ENCODE peak calls at places on chromosomes 11 and 22, in four cellular contexts. N is GM23248, Z is mammary epithelial cell, Q is H9. O is an unnamed sample.
A peak's percentile ranks its signal among the peaks of the same experiment; 100 is the strongest.

GRCh38 chr22:35900483-35901168 is 128.0 kb downstream of the RBFOX2 start:
- DNase-seq in N (peak; percentile 77), Z (peak; percentile 95), Q (no peak), O (no peak)

GRCh38 chr22:48305726-48306235 is 1521.9 kb downstream of the BRD1 start:
- DNase-seq in N (no peak), Z (no peak), Q (no peak), O (no peak)

GRCh38 chr11:2566223-2567025 is 121.6 kb downstream of the KCNQ1 start:
- DNase-seq in N (no peak), Z (no peak), Q (no peak), O (no peak)

GRCh38 chr22:25898707-25899365 is 156.8 kb downstream of the MYO18B start:
- DNase-seq in N (no peak), Z (no peak), Q (peak; percentile 51), O (peak; percentile 14)

GRCh38 chr22:45292675-45293402 is 8.1 kb downstream of the UPK3A start:
- DNase-seq in N (no peak), Z (no peak), Q (no peak), O (no peak)

GRCh38 chr22:32475428-32476010 is 908 bp downstream of the FBXO7 start:
- DNase-seq in N (peak; percentile 78), Z (no peak), Q (peak; percentile 32), O (peak; percentile 50)

GRCh38 chr22:28146401-28147304 is 227.6 kb upstream of the PITPNB start:
- DNase-seq in N (peak; percentile 15), Z (no peak), Q (no peak), O (no peak)

GRCh38 chr11:47248304-47248663 is 330 bp downstream of the ACP2 start:
- DNase-seq in N (peak; percentile 76), Z (peak; percentile 45), Q (no peak), O (no peak)

GRCh38 chr11:128718064-128718463 is 24.2 kb downstream of the FLI1 start:
- DNase-seq in N (no peak), Z (no peak), Q (no peak), O (no peak)

GRCh38 chr11:50170115-50170514 is 137.4 kb downstream of the OR4C45 start:
- DNase-seq in N (no peak), Z (no peak), Q (no peak), O (no peak)

GRCh38 chr22:40215266-40215665 is 37.5 kb downstream of the TNRC6B start:
- DNase-seq in N (no peak), Z (no peak), Q (peak; percentile 22), O (no peak)

GRCh38 chr11:29029452-29029851 is 921.3 kb downstream of the METTL15 start:
- DNase-seq in N (peak; percentile 27), Z (no peak), Q (no peak), O (no peak)

GRCh38 chr11:48052183-48053040 is 72.1 kb downstream of the PTPRJ start:
- DNase-seq in N (peak; percentile 66), Z (peak; percentile 39), Q (peak; percentile 65), O (peak; percentile 61)

GRCh38 chr22:24728790-24729637 is 45.5 kb downstream of the PIWIL3 start:
- DNase-seq in N (no peak), Z (no peak), Q (no peak), O (peak; percentile 67)

GRCh38 chr22:50313600-50313999 is 6.2 kb upstream of the PLXNB2 start:
- DNase-seq in N (no peak), Z (no peak), Q (no peak), O (peak; percentile 3)

GRCh38 chr11:130599073-130599654 is 150.7 kb downstream of the ADAMTS15 start:
- DNase-seq in N (peak; percentile 45), Z (no peak), Q (no peak), O (peak; percentile 51)

GRCh38 chr11:106786251-106786650 is 232.0 kb downstream of the GUCY1A2 start:
- DNase-seq in N (peak; percentile 39), Z (no peak), Q (no peak), O (no peak)

GRCh38 chr11:19873730-19874129 is 161.1 kb downstream of the NAV2 start:
- DNase-seq in N (no peak), Z (no peak), Q (no peak), O (no peak)

GRCh38 chr22:31938258-31938657 is 6.1 kb upstream of the YWHAH start:
- DNase-seq in N (no peak), Z (no peak), Q (no peak), O (no peak)

GRCh38 chr11:94477644-94478043 is 16.0 kb downstream of the MRE11 start:
- DNase-seq in N (no peak), Z (no peak), Q (no peak), O (no peak)

GRCh38 chr11:97683733-97684132 is 1293.9 kb downstream of the JRKL start:
- DNase-seq in N (no peak), Z (peak; percentile 56), Q (peak; percentile 80), O (peak; percentile 18)

GRCh38 chr11:134025086-134025437 is 43.8 kb upstream of the JAM3 start:
- DNase-seq in N (no peak), Z (no peak), Q (no peak), O (no peak)

GRCh38 chr11:29518389-29519174 is 498.2 kb downstream of the KCNA4 start:
- DNase-seq in N (no peak), Z (peak; percentile 50), Q (peak; percentile 47), O (peak; percentile 50)

GRCh38 chr22:35633520-35633919 is 14.7 kb upstream of the APOL6 start:
- DNase-seq in N (no peak), Z (no peak), Q (no peak), O (no peak)

GRCh38 chr11:9990221-9990973 is 303.6 kb downstream of the SBF2 start:
- DNase-seq in N (peak; percentile 64), Z (no peak), Q (no peak), O (no peak)

GRCh38 chr11:8127442-8127841 is 41.4 kb downstream of the RIC3 start:
- DNase-seq in N (no peak), Z (no peak), Q (no peak), O (no peak)
- H2AFZ ChIP-seq in N (no peak overlapping the region), Z (no peak overlapping the region), Q (no peak overlapping the region), O (no peak overlapping the region)

GRCh38 chr11:61335355-61335710 is 2.3 kb downstream of the TKFC start:
- DNase-seq in N (no peak), Z (no peak), Q (no peak), O (no peak)
- H2AFZ ChIP-seq in N (no peak overlapping the region), Z (peak overlapping the region; percentile 36), Q (no peak overlapping the region), O (no peak overlapping the region)

DNA sequence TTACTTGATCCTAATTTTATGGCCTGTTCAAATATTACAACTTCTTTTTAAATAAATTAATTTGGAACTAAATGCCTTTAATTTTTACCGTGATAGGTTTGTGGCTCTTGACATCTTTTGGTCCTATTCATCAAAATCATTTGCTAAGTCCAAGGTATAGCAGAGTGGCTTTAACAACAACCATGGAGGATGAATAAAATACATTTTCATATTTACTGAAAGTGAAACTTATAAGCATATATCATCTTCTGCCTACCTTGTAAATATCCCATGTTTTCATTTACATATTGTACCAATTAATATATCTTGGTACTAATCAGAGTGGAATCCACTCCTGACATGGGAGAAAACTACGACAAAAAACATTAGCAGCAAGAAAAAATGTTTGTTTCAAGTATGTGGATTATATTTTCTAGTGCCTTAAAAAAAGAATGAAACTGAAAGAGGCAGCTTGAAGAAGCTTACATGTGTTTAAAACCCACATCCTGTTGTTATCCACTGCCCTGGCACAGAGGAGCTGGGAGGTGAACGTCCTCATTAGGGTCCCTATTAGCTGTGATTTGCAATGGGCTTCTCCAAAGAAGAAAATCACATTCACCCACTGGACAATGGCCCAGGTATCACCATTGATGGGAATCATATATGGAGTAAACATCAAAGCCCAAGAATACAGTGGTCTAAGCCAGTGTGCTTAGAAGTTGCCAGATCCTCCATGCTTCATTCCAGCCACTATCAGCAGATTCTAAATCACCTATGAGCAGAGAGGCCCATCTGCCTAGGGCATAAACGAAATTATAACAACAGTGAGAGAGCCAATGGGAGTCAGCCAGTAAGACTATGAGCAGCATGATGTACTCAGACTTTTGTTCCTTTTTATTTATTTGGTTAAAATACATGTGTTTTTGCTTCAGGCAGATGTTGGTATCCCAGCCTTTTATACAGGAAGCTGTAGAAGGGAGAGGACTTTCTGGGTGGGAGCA is 84.7 kb downstream of the MAML2 start:
- DNase-seq in N (peak; percentile 49), Z (no peak), Q (no peak), O (no peak)
- H2AFZ ChIP-seq in N (no peak overlapping the region), Z (peak overlapping the region; percentile 76), Q (no peak overlapping the region), O (no peak overlapping the region)

GRCh38 chr11:68855205-68855978 is 13.7 kb upstream of the CPT1A start:
- DNase-seq in N (peak; percentile 57), Z (no peak), Q (peak; percentile 72), O (peak; percentile 75)

GRCh38 chr11:68857037-68857586 is 15.4 kb upstream of the CPT1A start:
- DNase-seq in N (no peak), Z (no peak), Q (no peak), O (no peak)

GRCh38 chr11:68859123-68859522 is 17.4 kb upstream of the CPT1A start:
- DNase-seq in N (no peak), Z (no peak), Q (no peak), O (no peak)

GRCh38 chr11:68852628-68853027 is 10.9 kb upstream of the CPT1A start:
- DNase-seq in N (no peak), Z (no peak), Q (no peak), O (no peak)

GRCh38 chr11:68854273-68854958 is 12.7 kb upstream of the CPT1A start:
- DNase-seq in N (no peak), Z (no peak), Q (no peak), O (no peak)
- H2AFZ ChIP-seq in N (peak overlapping the region; percentile 91), Z (no peak overlapping the region), Q (no peak overlapping the region), O (peak overlapping the region; percentile 67)

DNA sequence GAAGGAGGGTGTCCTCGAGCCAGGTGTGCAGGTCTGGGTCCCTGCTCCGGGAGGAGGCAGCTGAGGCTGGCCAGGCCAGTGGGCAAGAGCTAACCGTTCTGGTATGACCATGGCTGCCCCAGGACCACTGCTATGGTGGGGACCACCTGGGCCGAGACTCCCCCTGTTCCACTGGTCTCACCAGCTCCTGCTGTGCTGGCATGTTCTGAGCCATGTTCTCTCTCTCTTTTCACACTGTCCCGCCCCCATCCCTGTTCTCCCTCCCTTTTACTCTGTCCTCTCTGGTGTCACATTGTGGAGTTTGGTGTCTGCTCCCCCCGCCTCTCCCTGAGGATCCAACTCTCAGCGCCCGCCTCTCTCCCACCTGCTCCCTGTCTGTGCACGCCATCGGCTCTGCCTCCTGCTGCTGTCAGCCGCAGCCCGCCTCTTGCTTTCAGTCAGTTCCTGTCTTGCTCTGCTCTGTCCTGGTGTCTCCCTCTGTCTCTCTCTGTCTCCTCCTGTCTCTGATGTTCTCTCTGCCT is 66.4 kb downstream of the LRRC32 start:
- DNase-seq in N (no peak), Z (no peak), Q (peak; percentile 20), O (no peak)
- H2AFZ ChIP-seq in N (no peak overlapping the region), Z (no peak overlapping the region), Q (no peak overlapping the region), O (no peak overlapping the region)

GRCh38 chr11:11987503-11988022 is 20.9 kb downstream of the DKK3 start:
- DNase-seq in N (peak; percentile 74), Z (no peak), Q (peak; percentile 27), O (no peak)
- H2AFZ ChIP-seq in N (peak overlapping the region; percentile 58), Z (no peak overlapping the region), Q (no peak overlapping the region), O (no peak overlapping the region)

GRCh38 chr11:18383388-18384156 is 10.8 kb upstream of the LDHA start:
- DNase-seq in N (peak; percentile 100), Z (peak; percentile 100), Q (peak; percentile 46), O (peak; percentile 92)
- H2AFZ ChIP-seq in N (peak overlapping the region; percentile 65), Z (peak overlapping the region; percentile 87), Q (no peak overlapping the region), O (peak overlapping the region; percentile 41)

GRCh38 chr11:559712-560304 is 730 bp downstream of the LMNTD2 start:
- DNase-seq in N (no peak), Z (no peak), Q (peak; percentile 75), O (no peak)
- H2AFZ ChIP-seq in N (peak overlapping the region; percentile 38), Z (peak overlapping the region; percentile 87), Q (no peak overlapping the region), O (peak overlapping the region; percentile 60)